ENCODE peak calls at places on chromosomes 5 and 9, in four cellular contexts. K is AG08395; X is NCI-H446 treated with DMSO at 0.1 percent for 48 hours; E is stimulated activated naive B cell treated with anti-CD40 and anti-IgM and Interleukin-4, amounts not matched to agents 10 μg/mL and 1 μg/mL and 100 μg/mL, for 72 hours. U is an unnamed sample.

GRCh38 chr9:124450241-124450924 is at the start of gene ADGRD2:
- DNase-seq in K (peak), X (no peak), E (no peak), U (peak)

GRCh38 chr9:133703571-133704399 is 34.4 kb downstream of the SARDH start:
- DNase-seq in K (no peak), X (no peak), E (no peak), U (no peak)

GRCh38 chr5:139494832-139495231 is 12.3 kb upstream of the STING1 start:
- DNase-seq in K (peak), X (no peak), E (no peak), U (no peak)

GRCh38 chr9:8800196-8800595 is 1000.6 kb upstream of the DMAC1 start:
- DNase-seq in K (no peak), X (no peak), E (no peak), U (no peak)

GRCh38 chr5:122312670-122312988 is 592 bp downstream of the SNCAIP start:
- DNase-seq in K (peak), X (no peak), E (no peak), U (no peak)

GRCh38 chr5:134538296-134538695 is 12.8 kb downstream of the JADE2 start:
- DNase-seq in K (no peak), X (no peak), E (no peak), U (no peak)

GRCh38 chr9:79686381-79687130 is 114.8 kb downstream of the TLE4 start:
- DNase-seq in K (peak), X (no peak), E (no peak), U (no peak)

GRCh38 chr5:130141689-130142320 is 237.5 kb downstream of the CHSY3 start:
- DNase-seq in K (peak), X (no peak), E (no peak), U (peak)

GRCh38 chr9:71744754-71745521 is 23.4 kb downstream of the CEMIP2 start:
- DNase-seq in K (no peak), X (no peak), E (no peak), U (no peak)

GRCh38 chr5:156178117-156178516 is 148.8 kb upstream of the SGCD start:
- DNase-seq in K (no peak), X (no peak), E (no peak), U (no peak)

GRCh38 chr9:84917366-84918063 is 248.0 kb downstream of the NTRK2 start:
- DNase-seq in K (no peak), X (no peak), E (no peak), U (no peak)

GRCh38 chr5:53991942-53992341 is 318.4 kb downstream of the ARL15 start:
- DNase-seq in K (no peak), X (no peak), E (no peak), U (no peak)

GRCh38 chr9:98215266-98215665 is 22.8 kb upstream of the CORO2A start:
- DNase-seq in K (no peak), X (no peak), E (no peak), U (no peak)

GRCh38 chr5:92518318-92518913 is 1062.6 kb downstream of the NR2F1-AS1 start:
- DNase-seq in K (peak), X (peak), E (no peak), U (no peak)

GRCh38 chr5:33411498-33411897 is 29.3 kb upstream of the TARS1 start:
- DNase-seq in K (no peak), X (no peak), E (no peak), U (no peak)

U was measured in germinal center.